ENCODE peak calls at places on chromosomes 5 and 9, in five cellular contexts. V is GM23248, D is PC-3, G is GM23338, E is neural progenitor cell. L is an unnamed sample. For H3F3A and H3K36me3, the result is how much of the 10 kb centered on the place peaks cover.

GRCh38 chr9:97938081-97938644 is at the start of gene HEMGN:
- DNase-seq in G (no peak), V (no peak), D (no peak), E (no peak), L (peak)

GRCh38 chr5:87002485-87002884 is 265.2 kb upstream of the RASA1 start:
- DNase-seq in G (no peak), E (no peak), V (no peak), D (no peak), L (no peak)

GRCh38 chr9:87834357-87834756 is 48.3 kb upstream of the SPATA31E1 start:
- DNase-seq in D (no peak), V (no peak), E (peak), G (peak), L (no peak)

GRCh38 chr9:15438891-15439290 is 16.2 kb downstream of the SNAPC3 start:
- DNase-seq in V (no peak), G (no peak), E (no peak), D (no peak), L (no peak)

GRCh38 chr5:77321793-77322394 is 111.4 kb downstream of the PDE8B start:
- DNase-seq in G (peak), E (peak), D (no peak), V (no peak), L (no peak)

GRCh38 chr5:14105717-14106435 is 37.3 kb upstream of the TRIO start:
- DNase-seq in D (peak), V (peak), G (no peak), E (no peak), L (no peak)

GRCh38 chr9:132509921-132510874 is 72.2 kb upstream of the BARHL1 start:
- DNase-seq in V (peak), E (no peak), G (no peak), D (no peak), L (no peak)

GRCh38 chr9:20508242-20508641 is 114.1 kb downstream of the MLLT3 start:
- DNase-seq in D (no peak), G (no peak), E (no peak), V (no peak), L (no peak)

GRCh38 chr9:128712451-128713410 is 10.4 kb downstream of the PKN3 start:
- DNase-seq in V (no peak), G (no peak), E (no peak), D (no peak), L (no peak)

GRCh38 chr5:176728810-176729209 is 81.5 kb downstream of the TSPAN17 start:
- DNase-seq in D (no peak), E (no peak), V (no peak), G (no peak), L (no peak)

GRCh38 chr5:159838551-159839222 is 77.6 kb upstream of the ADRA1B start:
- DNase-seq in G (no peak), E (no peak), V (no peak), D (no peak), L (no peak)

GRCh38 chr5:154302181-154302580 is 111.6 kb downstream of the GALNT10 start:
- DNase-seq in E (no peak), D (no peak), G (no peak), V (no peak), L (no peak)

GRCh38 chr5:171806976-171807823 is 21.6 kb downstream of the SMIM23 start:
- DNase-seq in G (peak), V (peak), D (peak), E (peak), L (no peak)

GRCh38 chr9:18989097-18989496 is 43.9 kb downstream of the SAXO1 start:
- DNase-seq in D (no peak), V (no peak), E (no peak), G (no peak), L (no peak)

GRCh38 chr9:3074247-3074646 is 230.4 kb upstream of the PUM3 start:
- DNase-seq in V (no peak), G (peak), E (no peak), D (peak), L (no peak)

GRCh38 chr5:38265546-38266179 is 7.3 kb downstream of the EGFLAM start:
- DNase-seq in D (peak), V (peak), E (peak), G (peak), L (peak)

DNA sequence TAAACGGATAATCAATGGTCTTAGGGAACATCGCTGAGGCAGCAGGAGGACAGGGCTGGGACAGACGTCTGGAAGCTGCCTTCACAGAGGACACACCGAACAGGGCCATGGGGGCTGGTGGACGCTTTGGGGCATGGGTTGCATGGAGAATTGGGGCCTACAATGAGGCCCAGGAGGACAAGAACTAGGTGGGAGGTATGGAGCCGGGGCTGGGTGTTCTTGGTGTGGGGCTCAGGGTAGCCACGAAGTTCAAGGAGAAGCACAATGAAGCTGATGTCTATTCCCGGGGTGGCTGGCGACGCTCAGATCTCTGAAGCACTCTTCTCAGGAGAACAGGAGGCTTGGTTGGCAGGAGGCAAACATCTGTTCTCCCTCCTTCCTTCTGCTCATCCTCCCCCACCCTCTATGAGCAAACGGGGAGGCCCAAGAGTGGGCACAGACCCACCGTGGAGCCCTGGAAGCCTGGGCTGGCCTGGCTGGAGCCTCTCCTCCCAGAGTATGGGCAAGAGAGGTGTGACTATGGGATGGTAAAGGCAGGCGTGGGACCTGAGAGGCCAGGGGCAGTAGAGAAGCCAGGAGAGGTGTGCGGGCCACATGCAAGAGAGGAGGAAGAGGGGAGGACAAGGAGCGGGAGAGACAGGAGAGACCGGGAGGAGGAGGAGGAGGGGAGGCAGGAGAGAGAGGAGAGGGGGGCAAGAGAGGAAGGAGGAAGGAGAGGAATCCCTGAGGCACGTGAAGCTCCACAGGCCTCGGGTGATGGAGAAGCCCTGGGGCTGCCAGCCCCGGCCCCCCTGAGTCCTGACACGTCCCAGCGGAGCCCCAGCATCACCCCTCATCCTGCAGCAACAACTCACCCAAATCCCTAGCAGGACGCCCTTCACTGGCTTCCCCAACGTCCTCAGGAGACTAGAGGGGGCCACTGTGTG is 159.0 kb downstream of the OLFM1 start:
- DNase-seq in E (no peak), D (no peak), V (no peak), G (no peak), L (no peak)
- TF ChIP-seq EZH2phosphoT487 in E (no peak), D (no peak), V (no peak), G (no peak), L (no peak)

DNA sequence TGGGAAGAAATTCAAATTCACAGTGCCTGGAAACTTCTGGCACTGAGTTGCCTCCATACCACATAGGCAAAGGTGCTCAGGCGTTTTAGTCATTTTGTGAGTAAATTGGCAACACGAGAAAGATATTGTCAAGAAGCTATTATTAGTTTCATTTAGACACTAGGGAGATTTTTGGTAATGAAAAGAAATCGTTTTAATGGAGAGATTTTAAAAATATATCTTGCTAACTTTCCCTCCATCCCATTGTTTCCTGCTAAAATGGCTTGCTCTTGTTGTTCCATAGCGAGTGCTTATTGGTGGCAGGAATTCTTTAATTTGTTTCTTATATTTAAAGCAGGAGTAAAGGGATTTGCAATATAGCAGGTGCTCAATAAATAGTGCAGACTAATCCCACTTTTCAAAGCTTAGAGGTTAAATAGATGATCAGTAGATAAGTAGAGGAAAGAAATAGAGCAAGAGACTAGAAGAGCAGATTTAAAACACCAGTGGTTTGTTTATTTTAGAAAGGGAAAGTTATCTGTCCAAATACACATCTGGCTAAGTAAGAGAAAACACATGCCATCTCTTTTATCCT is 9.6 kb downstream of the FOXD1 start:
- DNase-seq in V (peak), G (no peak), E (no peak), D (no peak), L (no peak)
- H3F3A ChIP-seq in V (under half), G (under half), E (half or more), D (under half), L (under half)

DNA sequence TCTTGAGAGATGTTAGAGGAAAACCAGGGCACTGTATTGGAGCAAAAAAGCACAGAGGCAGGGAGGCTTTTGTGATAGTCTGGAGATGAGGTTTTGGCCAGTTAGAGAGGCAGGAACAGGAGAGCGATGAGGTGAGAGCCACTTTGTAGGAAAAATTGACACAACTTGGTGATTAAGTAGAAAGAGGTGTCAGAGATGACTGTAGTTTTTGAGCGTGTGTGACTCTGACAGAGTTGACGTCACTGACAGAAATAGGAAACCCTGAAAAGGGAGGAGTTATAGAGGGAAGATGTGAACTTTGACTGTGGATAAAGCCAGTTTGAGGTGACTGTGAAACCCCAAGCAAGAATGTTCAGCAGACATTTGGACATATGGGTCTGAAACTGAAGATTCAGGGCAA is 15.7 kb downstream of the NFX1 start:
- DNase-seq in V (no peak), D (no peak), E (no peak), G (no peak), L (no peak)
- H3K36me3 ChIP-seq in V (half or more), D (under half), E (under half), G (half or more), L (under half)

GRCh38 chr5:148696438-148697036 is 42.2 kb upstream of the HTR4 start:
- DNase-seq in V (no peak), D (no peak), G (peak), E (no peak), L (no peak)
- TF ChIP-seq EZH2phosphoT487 in V (no peak), D (no peak), G (no peak), E (no peak), L (no peak)

GRCh38 chr9:124661184-124661755 is 109.8 kb downstream of the NR6A1 start:
- DNase-seq in E (peak), G (no peak), V (no peak), D (no peak), L (no peak)
- H3F3A ChIP-seq in E (under half), G (under half), V (half or more), D (under half), L (under half)

DNA sequence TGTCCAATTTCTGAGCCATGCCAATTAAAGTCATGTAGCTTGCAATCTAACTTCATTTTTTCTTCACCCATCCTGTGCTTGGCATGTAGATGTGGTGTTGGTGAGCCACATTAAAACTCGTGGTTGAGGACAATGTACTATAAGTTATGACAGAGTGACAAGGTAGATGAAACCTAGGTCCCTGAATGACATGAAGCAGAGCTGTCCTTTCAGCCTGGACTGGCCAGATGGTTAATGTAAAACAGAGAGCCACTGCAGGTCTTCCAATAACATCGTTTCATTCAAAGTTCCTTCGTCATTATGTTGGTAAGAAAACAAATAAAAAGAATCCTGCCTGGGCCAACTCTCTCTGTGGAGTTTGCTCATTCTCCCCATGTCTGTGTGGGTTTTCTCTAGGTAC is 856.5 kb upstream of the SEMA6A start:
- DNase-seq in V (no peak), E (no peak), D (no peak), G (no peak), L (no peak)
- H3K36me3 ChIP-seq in V (under half), E (under half), D (under half), G (under half), L (under half)

GRCh38 chr5:127574852-127575679 is 57.6 kb downstream of the PRRC1 start:
- DNase-seq in E (no peak), D (no peak), V (no peak), G (no peak), L (no peak)
- TF ChIP-seq EZH2phosphoT487 in E (no peak), D (no peak), V (no peak), G (no peak), L (no peak)

GRCh38 chr9:94799578-94800264 is 73.2 kb downstream of the AOPEP start:
- DNase-seq in E (no peak), V (no peak), D (peak), G (no peak), L (no peak)
- H3F3A ChIP-seq in E (under half), V (under half), D (under half), G (under half), L (under half)

DNA sequence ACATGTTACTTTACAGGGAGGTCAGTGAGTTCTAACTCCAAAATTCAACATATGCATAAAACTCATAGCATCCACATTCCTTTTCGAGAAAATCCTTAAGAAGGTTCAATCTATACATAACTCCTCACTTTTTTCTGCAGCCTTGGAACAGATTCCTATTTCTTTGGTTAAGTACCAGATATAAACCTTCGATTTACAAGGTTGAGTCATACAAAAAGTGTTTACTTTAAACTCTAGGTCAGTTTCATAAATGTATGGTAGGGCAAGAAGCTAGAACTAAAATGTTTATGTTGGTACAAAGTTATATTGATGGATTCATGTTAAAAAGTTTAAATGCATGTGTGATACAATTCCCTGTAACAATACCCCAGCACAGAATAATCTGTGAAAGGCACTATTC is 19.4 kb downstream of the CDKN2AIPNL start:
- DNase-seq in G (no peak), V (no peak), E (no peak), D (peak), L (no peak)
- H3K36me3 ChIP-seq in G (half or more), V (half or more), E (under half), D (under half), L (under half)

GRCh38 chr5:150661086-150661485 is at the start of gene MYOZ3:
- DNase-seq in E (no peak), G (no peak), V (no peak), D (no peak), L (no peak)

GRCh38 chr5:150658121-150658520 is 2.9 kb upstream of the MYOZ3 start:
- DNase-seq in V (no peak), D (no peak), E (no peak), G (no peak), L (no peak)

GRCh38 chr5:150660108-150660831 is 781 bp upstream of the MYOZ3 start:
- DNase-seq in G (no peak), D (no peak), E (no peak), V (no peak), L (no peak)

GRCh38 chr5:150658699-150659265 is 2.3 kb upstream of the MYOZ3 start:
- DNase-seq in D (no peak), V (no peak), E (no peak), G (no peak), L (no peak)

GRCh38 chr5:150659360-150660107 is 1.5 kb upstream of the MYOZ3 start:
- DNase-seq in G (no peak), E (no peak), D (no peak), V (no peak), L (no peak)
- TF ChIP-seq EZH2phosphoT487 in G (no peak), E (no peak), D (no peak), V (no peak), L (no peak)